ENCODE peak calls at places on chromosomes 16 and 17, in five cellular contexts. S is K562, X is IMR-90, O is SK-N-SH, E is GM12878. I is an unnamed sample.

GRCh38 chr16:3095869-3096268 is 3.2 kb downstream of the ZSCAN10 start:
- DNase-seq in S (peak), O (peak), E (no peak), X (no peak), I (peak)

GRCh38 chr16:19718624-19718965 is 524 bp downstream of the IQCK start:
- DNase-seq in E (no peak), S (peak), O (no peak), X (peak), I (peak)

GRCh38 chr17:39027037-39027436 is 59.8 kb upstream of the FBXO47 start:
- DNase-seq in X (no peak), E (no peak), O (peak), S (peak), I (no peak)

GRCh38 chr16:180101-180920 is at the start of gene HBQ1:
- DNase-seq in O (peak), E (no peak), X (no peak), S (peak), I (peak)

GRCh38 chr16:27268376-27269299 is at the start of gene NSMCE1:
- DNase-seq in O (peak), S (peak), X (peak), E (peak), I (peak)

GRCh38 chr16:54718376-54718775 is 212.3 kb upstream of the IRX5 start:
- DNase-seq in S (no peak), O (no peak), E (no peak), X (no peak), I (no peak)

GRCh38 chr17:68867759-68868516 is 87.3 kb downstream of the ABCA8 start:
- DNase-seq in O (no peak), X (no peak), S (no peak), E (no peak), I (no peak)

GRCh38 chr17:3864534-3864933 is 18.5 kb upstream of the NCBP3 start:
- DNase-seq in X (no peak), E (no peak), O (no peak), S (no peak), I (no peak)

GRCh38 chr16:57480127-57480753 is 6.1 kb downstream of the DOK4 start:
- DNase-seq in S (peak), X (peak), O (peak), E (no peak), I (peak)

GRCh38 chr16:2664522-2665096 is 17.7 kb upstream of the KCTD5 start:
- DNase-seq in X (no peak), O (no peak), S (no peak), E (no peak), I (no peak)

GRCh38 chr17:1512351-1512750 is 4.1 kb downstream of the INPP5K start:
- DNase-seq in O (no peak), S (no peak), X (no peak), E (no peak), I (no peak)

GRCh38 chr17:72301887-72302286 is 181.1 kb downstream of the SOX9 start:
- DNase-seq in E (no peak), S (no peak), O (no peak), X (no peak), I (no peak)

GRCh38 chr17:29593546-29594440 is 861 bp downstream of the ANKRD13B start:
- DNase-seq in S (peak), X (peak), E (no peak), O (no peak), I (peak)

DNA sequence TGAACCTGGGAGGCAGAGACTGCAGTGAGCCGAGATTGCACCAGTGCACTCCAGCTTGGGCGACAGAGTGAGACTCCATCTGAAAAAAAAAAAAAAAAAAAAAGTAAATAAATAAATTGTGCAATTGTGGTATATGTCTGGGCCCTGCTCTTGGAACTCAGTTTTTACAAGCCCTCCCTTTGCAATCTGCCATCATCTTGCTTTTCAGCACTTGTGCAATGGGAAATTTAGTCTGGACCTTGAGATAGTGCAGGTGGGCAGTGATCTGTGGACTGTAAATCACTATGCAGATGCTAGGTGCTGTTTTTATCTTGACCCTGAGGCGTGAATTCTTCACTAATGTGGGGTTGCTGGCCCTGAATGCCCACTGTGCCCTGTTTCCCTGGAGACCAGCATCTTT is 6.5 kb upstream of the RAP1GAP2 start:
- DNase-seq in E (no peak), X (no peak), O (no peak), S (no peak), I (no peak)
- TF ChIP-seq RCOR1 in E (no peak), X (no peak), O (no peak), S (no peak), I (no peak)

GRCh38 chr17:28548417-28549130 is 3.9 kb downstream of the UNC119 start:
- DNase-seq in E (no peak), S (no peak), X (no peak), O (no peak), I (no peak)

GRCh38 chr17:28549274-28550132 is 2.9 kb downstream of the UNC119 start:
- DNase-seq in O (no peak), X (no peak), S (no peak), E (no peak), I (no peak)

GRCh38 chr17:28545787-28546415 is 6.5 kb downstream of the UNC119 start:
- DNase-seq in O (no peak), X (no peak), E (no peak), S (no peak), I (no peak)

GRCh38 chr17:28547096-28547622 is 5.3 kb downstream of the UNC119 start:
- DNase-seq in X (no peak), O (no peak), S (no peak), E (no peak), I (no peak)

DNA sequence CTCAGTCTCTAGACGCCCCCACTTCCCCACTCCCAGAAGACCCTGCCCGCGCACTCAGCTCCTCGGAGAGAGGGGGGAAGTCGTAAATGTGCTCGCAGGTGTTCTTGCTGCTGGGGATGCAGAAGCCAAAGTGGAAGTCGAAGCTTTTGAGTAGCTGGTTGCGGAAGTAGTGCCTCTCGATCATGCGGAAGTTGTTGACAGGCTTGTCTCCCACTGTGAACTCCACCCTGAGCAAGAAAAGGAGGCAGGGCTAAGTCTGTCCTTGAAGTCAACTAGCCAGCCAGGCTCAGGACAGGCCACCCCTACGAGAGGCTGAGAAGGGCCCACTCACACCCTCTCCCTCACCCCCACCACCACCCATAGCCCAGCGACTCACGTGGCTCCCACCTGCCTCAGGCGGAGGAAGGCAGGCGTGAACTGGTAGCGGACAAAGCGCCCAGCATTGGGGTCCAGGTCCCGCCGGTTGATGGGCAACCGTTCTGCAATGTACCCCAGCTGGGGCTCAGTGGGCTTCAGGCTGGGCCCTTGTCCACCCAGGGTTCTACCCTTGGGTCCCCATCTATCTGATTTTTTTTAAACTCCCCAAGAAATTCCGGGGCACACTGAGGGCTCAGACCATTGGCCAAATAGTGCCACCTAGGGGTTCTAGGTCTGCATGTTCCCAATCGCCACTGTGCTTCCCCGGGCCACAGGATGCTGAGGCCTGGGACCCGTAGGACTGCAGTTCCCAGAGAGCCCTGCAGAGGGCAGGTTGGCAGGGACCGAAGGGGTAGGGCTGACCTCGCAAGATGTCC is 4.6 kb downstream of the UNC119 start:
- DNase-seq in S (peak), O (peak), E (peak), X (peak), I (peak)
- TF ChIP-seq RCOR1 in S (no peak), O (no peak), E (peak), X (no peak), I (no peak)

DNA sequence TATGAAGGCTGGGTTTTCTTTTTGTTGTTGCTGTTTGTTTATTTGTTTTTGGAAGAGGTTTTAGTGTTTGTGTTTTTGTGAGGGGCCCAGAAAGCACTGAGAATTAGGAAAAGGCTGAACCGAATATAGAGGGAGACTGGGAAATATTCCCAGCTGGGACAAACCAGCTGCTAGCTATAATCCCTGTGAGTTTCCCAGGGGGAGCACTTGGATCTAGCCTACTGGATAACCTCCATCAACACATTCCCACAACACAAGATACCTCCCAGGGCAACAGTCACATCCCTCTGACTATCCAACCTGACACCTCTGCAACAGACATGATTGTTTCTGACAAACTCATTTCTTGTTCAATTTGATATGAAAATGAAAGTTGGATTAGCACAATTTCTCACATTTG is 16.7 kb downstream of the CDH11 start:
- DNase-seq in O (no peak), X (peak), E (no peak), S (no peak), I (no peak)
- TF ChIP-seq RCOR1 in O (no peak), X (no peak), E (no peak), S (no peak), I (no peak)

GRCh38 chr16:64586756-64587155 is 535.1 kb downstream of the CDH11 start:
- DNase-seq in X (no peak), S (no peak), E (no peak), O (no peak), I (no peak)
- TF ChIP-seq RCOR1 in X (no peak), S (no peak), E (no peak), O (no peak), I (no peak)

GRCh38 chr17:63754046-63754445 is 12.4 kb upstream of the STRADA start:
- DNase-seq in S (no peak), E (no peak), O (no peak), X (no peak), I (no peak)

GRCh38 chr17:63758428-63758827 is 15.0 kb downstream of the CCDC47 start:
- DNase-seq in O (no peak), X (no peak), E (no peak), S (no peak), I (no peak)

GRCh38 chr17:63752707-63753106 is 11.1 kb upstream of the STRADA start:
- DNase-seq in X (no peak), S (no peak), O (no peak), E (no peak), I (no peak)

GRCh38 chr17:63751806-63752205 is 10.2 kb upstream of the STRADA start:
- DNase-seq in S (no peak), X (no peak), E (no peak), O (no peak), I (no peak)

GRCh38 chr17:63753215-63753614 is 11.6 kb upstream of the STRADA start:
- DNase-seq in O (no peak), X (no peak), S (no peak), E (no peak), I (no peak)
- TF ChIP-seq RCOR1 in O (no peak), X (no peak), S (no peak), E (no peak), I (no peak)

I was measured in A549.